ENCODE peak calls at places on chromosome 12, in six cellular contexts. One of them, this sample, is unnamed.

GRCh38 chr12:16063728-16064127 is 152.6 kb downstream of the DERA start:
- DNase-seq in NK-92 treated with Interleukin-12 subunit alpha and Interleukin-12 subunit beta, amount 100 ng/mL, for 24 hours: no peak
- DNase-seq in stimulated activated CD4-positive, alpha-beta T cell treated with anti-CD3 and anti-CD28 coated beads, Interleukin-2, amount 100 ng/mL, for 48 hours: no peak
- DNase-seq in EL: no peak
- DNase-seq in effector memory CD4-positive, alpha-beta T cell: no peak
- DNase-seq in GM06990: no peak
- DNase-seq in this sample: no peak

GRCh38 chr12:69161835-69162234 is 77.5 kb upstream of the CPSF6 start:
- DNase-seq in NK-92 treated with Interleukin-12 subunit alpha and Interleukin-12 subunit beta, amount 100 ng/mL, for 24 hours: no peak
- DNase-seq in stimulated activated CD4-positive, alpha-beta T cell treated with anti-CD3 and anti-CD28 coated beads, Interleukin-2, amount 100 ng/mL, for 48 hours: peak
- DNase-seq in EL: peak
- DNase-seq in effector memory CD4-positive, alpha-beta T cell: peak
- DNase-seq in GM06990: peak
- DNase-seq in this sample: no peak

GRCh38 chr12:76085159-76085868 is 829 bp upstream of the NAP1L1 start:
- DNase-seq in NK-92 treated with Interleukin-12 subunit alpha and Interleukin-12 subunit beta, amount 100 ng/mL, for 24 hours: no peak
- DNase-seq in stimulated activated CD4-positive, alpha-beta T cell treated with anti-CD3 and anti-CD28 coated beads, Interleukin-2, amount 100 ng/mL, for 48 hours: peak
- DNase-seq in EL: peak
- DNase-seq in effector memory CD4-positive, alpha-beta T cell: peak
- DNase-seq in GM06990: peak
- DNase-seq in this sample: no peak

GRCh38 chr12:16568873-16569272 is 37.1 kb downstream of the LMO3 start:
- DNase-seq in NK-92 treated with Interleukin-12 subunit alpha and Interleukin-12 subunit beta, amount 100 ng/mL, for 24 hours: no peak
- DNase-seq in stimulated activated CD4-positive, alpha-beta T cell treated with anti-CD3 and anti-CD28 coated beads, Interleukin-2, amount 100 ng/mL, for 48 hours: no peak
- DNase-seq in EL: no peak
- DNase-seq in effector memory CD4-positive, alpha-beta T cell: no peak
- DNase-seq in GM06990: peak
- DNase-seq in this sample: no peak

GRCh38 chr12:32939801-32940200 is 43.2 kb upstream of the PKP2 start:
- DNase-seq in NK-92 treated with Interleukin-12 subunit alpha and Interleukin-12 subunit beta, amount 100 ng/mL, for 24 hours: no peak
- DNase-seq in stimulated activated CD4-positive, alpha-beta T cell treated with anti-CD3 and anti-CD28 coated beads, Interleukin-2, amount 100 ng/mL, for 48 hours: no peak
- DNase-seq in EL: no peak
- DNase-seq in effector memory CD4-positive, alpha-beta T cell: no peak
- DNase-seq in GM06990: no peak
- DNase-seq in this sample: no peak

GRCh38 chr12:131362290-131363211 is 348.3 kb upstream of the SFSWAP start:
- DNase-seq in NK-92 treated with Interleukin-12 subunit alpha and Interleukin-12 subunit beta, amount 100 ng/mL, for 24 hours: no peak
- DNase-seq in stimulated activated CD4-positive, alpha-beta T cell treated with anti-CD3 and anti-CD28 coated beads, Interleukin-2, amount 100 ng/mL, for 48 hours: no peak
- DNase-seq in EL: no peak
- DNase-seq in effector memory CD4-positive, alpha-beta T cell: no peak
- DNase-seq in GM06990: no peak
- DNase-seq in this sample: no peak

GRCh38 chr12:38142974-38143373 is 173.6 kb upstream of the ALG10B start:
- DNase-seq in NK-92 treated with Interleukin-12 subunit alpha and Interleukin-12 subunit beta, amount 100 ng/mL, for 24 hours: no peak
- DNase-seq in stimulated activated CD4-positive, alpha-beta T cell treated with anti-CD3 and anti-CD28 coated beads, Interleukin-2, amount 100 ng/mL, for 48 hours: no peak
- DNase-seq in EL: no peak
- DNase-seq in effector memory CD4-positive, alpha-beta T cell: no peak
- DNase-seq in GM06990: no peak
- DNase-seq in this sample: peak

GRCh38 chr12:95096852-95097251 is 23.4 kb upstream of the NR2C1 start:
- DNase-seq in NK-92 treated with Interleukin-12 subunit alpha and Interleukin-12 subunit beta, amount 100 ng/mL, for 24 hours: no peak
- DNase-seq in stimulated activated CD4-positive, alpha-beta T cell treated with anti-CD3 and anti-CD28 coated beads, Interleukin-2, amount 100 ng/mL, for 48 hours: no peak
- DNase-seq in EL: peak
- DNase-seq in effector memory CD4-positive, alpha-beta T cell: no peak
- DNase-seq in GM06990: no peak
- DNase-seq in this sample: no peak

GRCh38 chr12:75974323-75975273 is 57.0 kb downstream of the PHLDA1 start:
- DNase-seq in NK-92 treated with Interleukin-12 subunit alpha and Interleukin-12 subunit beta, amount 100 ng/mL, for 24 hours: no peak
- DNase-seq in stimulated activated CD4-positive, alpha-beta T cell treated with anti-CD3 and anti-CD28 coated beads, Interleukin-2, amount 100 ng/mL, for 48 hours: no peak
- DNase-seq in EL: no peak
- DNase-seq in effector memory CD4-positive, alpha-beta T cell: no peak
- DNase-seq in GM06990: no peak
- DNase-seq in this sample: no peak

GRCh38 chr12:65389436-65389835 is 111.0 kb downstream of the MSRB3 start:
- DNase-seq in NK-92 treated with Interleukin-12 subunit alpha and Interleukin-12 subunit beta, amount 100 ng/mL, for 24 hours: no peak
- DNase-seq in stimulated activated CD4-positive, alpha-beta T cell treated with anti-CD3 and anti-CD28 coated beads, Interleukin-2, amount 100 ng/mL, for 48 hours: no peak
- DNase-seq in EL: no peak
- DNase-seq in effector memory CD4-positive, alpha-beta T cell: no peak
- DNase-seq in GM06990: no peak
- DNase-seq in this sample: no peak

GRCh38 chr12:67442347-67442841 is 173.2 kb downstream of the CAND1 start:
- DNase-seq in NK-92 treated with Interleukin-12 subunit alpha and Interleukin-12 subunit beta, amount 100 ng/mL, for 24 hours: no peak
- DNase-seq in stimulated activated CD4-positive, alpha-beta T cell treated with anti-CD3 and anti-CD28 coated beads, Interleukin-2, amount 100 ng/mL, for 48 hours: no peak
- DNase-seq in EL: no peak
- DNase-seq in effector memory CD4-positive, alpha-beta T cell: no peak
- DNase-seq in GM06990: no peak
- DNase-seq in this sample: no peak

GRCh38 chr12:79993106-79993862 is 58.4 kb upstream of the PPP1R12A start:
- DNase-seq in NK-92 treated with Interleukin-12 subunit alpha and Interleukin-12 subunit beta, amount 100 ng/mL, for 24 hours: no peak
- DNase-seq in stimulated activated CD4-positive, alpha-beta T cell treated with anti-CD3 and anti-CD28 coated beads, Interleukin-2, amount 100 ng/mL, for 48 hours: no peak
- DNase-seq in EL: no peak
- DNase-seq in effector memory CD4-positive, alpha-beta T cell: no peak
- DNase-seq in GM06990: no peak
- DNase-seq in this sample: no peak

GRCh38 chr12:77510985-77511384 is 319.7 kb upstream of the NAV3 start:
- DNase-seq in NK-92 treated with Interleukin-12 subunit alpha and Interleukin-12 subunit beta, amount 100 ng/mL, for 24 hours: no peak
- DNase-seq in stimulated activated CD4-positive, alpha-beta T cell treated with anti-CD3 and anti-CD28 coated beads, Interleukin-2, amount 100 ng/mL, for 48 hours: no peak
- DNase-seq in EL: no peak
- DNase-seq in effector memory CD4-positive, alpha-beta T cell: no peak
- DNase-seq in GM06990: no peak
- DNase-seq in this sample: no peak

GRCh38 chr12:42919691-42920090 is 330.1 kb upstream of the PRICKLE1 start:
- DNase-seq in NK-92 treated with Interleukin-12 subunit alpha and Interleukin-12 subunit beta, amount 100 ng/mL, for 24 hours: no peak
- DNase-seq in stimulated activated CD4-positive, alpha-beta T cell treated with anti-CD3 and anti-CD28 coated beads, Interleukin-2, amount 100 ng/mL, for 48 hours: no peak
- DNase-seq in EL: no peak
- DNase-seq in effector memory CD4-positive, alpha-beta T cell: no peak
- DNase-seq in GM06990: no peak
- DNase-seq in this sample: no peak

GRCh38 chr12:39072658-39073057 is 167.3 kb upstream of the CPNE8 start:
- DNase-seq in NK-92 treated with Interleukin-12 subunit alpha and Interleukin-12 subunit beta, amount 100 ng/mL, for 24 hours: no peak
- DNase-seq in stimulated activated CD4-positive, alpha-beta T cell treated with anti-CD3 and anti-CD28 coated beads, Interleukin-2, amount 100 ng/mL, for 48 hours: no peak
- DNase-seq in EL: no peak
- DNase-seq in effector memory CD4-positive, alpha-beta T cell: no peak
- DNase-seq in GM06990: no peak
- DNase-seq in this sample: no peak

GRCh38 chr12:52518574-52519469 is 1.4 kb downstream of the KRT5 start:
- DNase-seq in NK-92 treated with Interleukin-12 subunit alpha and Interleukin-12 subunit beta, amount 100 ng/mL, for 24 hours: no peak
- DNase-seq in stimulated activated CD4-positive, alpha-beta T cell treated with anti-CD3 and anti-CD28 coated beads, Interleukin-2, amount 100 ng/mL, for 48 hours: no peak
- DNase-seq in EL: no peak
- DNase-seq in effector memory CD4-positive, alpha-beta T cell: no peak
- DNase-seq in GM06990: no peak
- DNase-seq in this sample: no peak

GRCh38 chr12:23055004-23055403 is 430.0 kb downstream of the ETNK1 start:
- DNase-seq in NK-92 treated with Interleukin-12 subunit alpha and Interleukin-12 subunit beta, amount 100 ng/mL, for 24 hours: no peak
- DNase-seq in stimulated activated CD4-positive, alpha-beta T cell treated with anti-CD3 and anti-CD28 coated beads, Interleukin-2, amount 100 ng/mL, for 48 hours: no peak
- DNase-seq in EL: peak
- DNase-seq in effector memory CD4-positive, alpha-beta T cell: no peak
- DNase-seq in GM06990: no peak
- DNase-seq in this sample: peak

GRCh38 chr12:50059440-50060119 is 2.2 kb downstream of the ASIC1 start:
- DNase-seq in NK-92 treated with Interleukin-12 subunit alpha and Interleukin-12 subunit beta, amount 100 ng/mL, for 24 hours: no peak
- DNase-seq in stimulated activated CD4-positive, alpha-beta T cell treated with anti-CD3 and anti-CD28 coated beads, Interleukin-2, amount 100 ng/mL, for 48 hours: peak
- DNase-seq in EL: peak
- DNase-seq in effector memory CD4-positive, alpha-beta T cell: no peak
- DNase-seq in GM06990: no peak
- DNase-seq in this sample: no peak

GRCh38 chr12:47207005-47207717 is 127.4 kb upstream of the AMIGO2 start:
- DNase-seq in NK-92 treated with Interleukin-12 subunit alpha and Interleukin-12 subunit beta, amount 100 ng/mL, for 24 hours: no peak
- DNase-seq in stimulated activated CD4-positive, alpha-beta T cell treated with anti-CD3 and anti-CD28 coated beads, Interleukin-2, amount 100 ng/mL, for 48 hours: no peak
- DNase-seq in EL: no peak
- DNase-seq in effector memory CD4-positive, alpha-beta T cell: peak
- DNase-seq in GM06990: peak
- DNase-seq in this sample: no peak

GRCh38 chr12:23139026-23139425 is 514.1 kb downstream of the ETNK1 start:
- DNase-seq in NK-92 treated with Interleukin-12 subunit alpha and Interleukin-12 subunit beta, amount 100 ng/mL, for 24 hours: no peak
- DNase-seq in stimulated activated CD4-positive, alpha-beta T cell treated with anti-CD3 and anti-CD28 coated beads, Interleukin-2, amount 100 ng/mL, for 48 hours: no peak
- DNase-seq in EL: no peak
- DNase-seq in effector memory CD4-positive, alpha-beta T cell: no peak
- DNase-seq in GM06990: no peak
- DNase-seq in this sample: no peak

GRCh38 chr12:74317078-74317581 is 220.5 kb upstream of the ATXN7L3B start:
- DNase-seq in NK-92 treated with Interleukin-12 subunit alpha and Interleukin-12 subunit beta, amount 100 ng/mL, for 24 hours: no peak
- DNase-seq in stimulated activated CD4-positive, alpha-beta T cell treated with anti-CD3 and anti-CD28 coated beads, Interleukin-2, amount 100 ng/mL, for 48 hours: no peak
- DNase-seq in EL: no peak
- DNase-seq in effector memory CD4-positive, alpha-beta T cell: no peak
- DNase-seq in GM06990: no peak
- DNase-seq in this sample: peak

GRCh38 chr12:31750747-31751039 is 21.9 kb upstream of the AMN1 start:
- DNase-seq in NK-92 treated with Interleukin-12 subunit alpha and Interleukin-12 subunit beta, amount 100 ng/mL, for 24 hours: no peak
- DNase-seq in stimulated activated CD4-positive, alpha-beta T cell treated with anti-CD3 and anti-CD28 coated beads, Interleukin-2, amount 100 ng/mL, for 48 hours: no peak
- DNase-seq in EL: no peak
- DNase-seq in effector memory CD4-positive, alpha-beta T cell: no peak
- DNase-seq in GM06990: no peak
- DNase-seq in this sample: no peak

GRCh38 chr12:29895966-29896365 is 112.2 kb upstream of the TMTC1 start:
- DNase-seq in NK-92 treated with Interleukin-12 subunit alpha and Interleukin-12 subunit beta, amount 100 ng/mL, for 24 hours: no peak
- DNase-seq in stimulated activated CD4-positive, alpha-beta T cell treated with anti-CD3 and anti-CD28 coated beads, Interleukin-2, amount 100 ng/mL, for 48 hours: no peak
- DNase-seq in EL: no peak
- DNase-seq in effector memory CD4-positive, alpha-beta T cell: no peak
- DNase-seq in GM06990: no peak
- DNase-seq in this sample: no peak

GRCh38 chr12:76020281-76020680 is 11.3 kb downstream of the PHLDA1 start:
- DNase-seq in NK-92 treated with Interleukin-12 subunit alpha and Interleukin-12 subunit beta, amount 100 ng/mL, for 24 hours: peak
- DNase-seq in stimulated activated CD4-positive, alpha-beta T cell treated with anti-CD3 and anti-CD28 coated beads, Interleukin-2, amount 100 ng/mL, for 48 hours: peak
- DNase-seq in EL: peak
- DNase-seq in effector memory CD4-positive, alpha-beta T cell: peak
- DNase-seq in GM06990: no peak
- DNase-seq in this sample: peak

GRCh38 chr12:4355843-4356327 is 23.6 kb downstream of the FGF23 start:
- DNase-seq in NK-92 treated with Interleukin-12 subunit alpha and Interleukin-12 subunit beta, amount 100 ng/mL, for 24 hours: no peak
- DNase-seq in stimulated activated CD4-positive, alpha-beta T cell treated with anti-CD3 and anti-CD28 coated beads, Interleukin-2, amount 100 ng/mL, for 48 hours: peak
- DNase-seq in EL: peak
- DNase-seq in effector memory CD4-positive, alpha-beta T cell: peak
- DNase-seq in GM06990: no peak
- DNase-seq in this sample: peak

GRCh38 chr12:62603061-62603810 is 136.6 kb downstream of the MON2 start:
- DNase-seq in NK-92 treated with Interleukin-12 subunit alpha and Interleukin-12 subunit beta, amount 100 ng/mL, for 24 hours: peak
- DNase-seq in stimulated activated CD4-positive, alpha-beta T cell treated with anti-CD3 and anti-CD28 coated beads, Interleukin-2, amount 100 ng/mL, for 48 hours: peak
- DNase-seq in EL: peak
- DNase-seq in effector memory CD4-positive, alpha-beta T cell: peak
- DNase-seq in GM06990: peak
- DNase-seq in this sample: peak

GRCh38 chr12:122571821-122572220 is 44.8 kb downstream of the KNTC1 start:
- DNase-seq in NK-92 treated with Interleukin-12 subunit alpha and Interleukin-12 subunit beta, amount 100 ng/mL, for 24 hours: no peak
- DNase-seq in stimulated activated CD4-positive, alpha-beta T cell treated with anti-CD3 and anti-CD28 coated beads, Interleukin-2, amount 100 ng/mL, for 48 hours: no peak
- DNase-seq in EL: no peak
- DNase-seq in effector memory CD4-positive, alpha-beta T cell: no peak
- DNase-seq in GM06990: no peak
- DNase-seq in this sample: no peak

GRCh38 chr12:19739195-19739776 is 300.0 kb downstream of the AEBP2 start:
- DNase-seq in NK-92 treated with Interleukin-12 subunit alpha and Interleukin-12 subunit beta, amount 100 ng/mL, for 24 hours: no peak
- DNase-seq in stimulated activated CD4-positive, alpha-beta T cell treated with anti-CD3 and anti-CD28 coated beads, Interleukin-2, amount 100 ng/mL, for 48 hours: peak
- DNase-seq in EL: peak
- DNase-seq in effector memory CD4-positive, alpha-beta T cell: no peak
- DNase-seq in GM06990: peak
- DNase-seq in this sample: no peak

GRCh38 chr12:43638786-43639185 is 86.8 kb upstream of the ADAMTS20 start:
- DNase-seq in NK-92 treated with Interleukin-12 subunit alpha and Interleukin-12 subunit beta, amount 100 ng/mL, for 24 hours: no peak
- DNase-seq in stimulated activated CD4-positive, alpha-beta T cell treated with anti-CD3 and anti-CD28 coated beads, Interleukin-2, amount 100 ng/mL, for 48 hours: no peak
- DNase-seq in EL: no peak
- DNase-seq in effector memory CD4-positive, alpha-beta T cell: no peak
- DNase-seq in GM06990: no peak
- DNase-seq in this sample: no peak

GRCh38 chr12:52091869-52092268 is 12.4 kb downstream of the SMIM41 start:
- DNase-seq in NK-92 treated with Interleukin-12 subunit alpha and Interleukin-12 subunit beta, amount 100 ng/mL, for 24 hours: no peak
- DNase-seq in stimulated activated CD4-positive, alpha-beta T cell treated with anti-CD3 and anti-CD28 coated beads, Interleukin-2, amount 100 ng/mL, for 48 hours: no peak
- DNase-seq in EL: no peak
- DNase-seq in effector memory CD4-positive, alpha-beta T cell: no peak
- DNase-seq in GM06990: no peak
- DNase-seq in this sample: no peak

GRCh38 chr12:52742196-52742580 is 35.0 kb downstream of the KRT76 start:
- DNase-seq in NK-92 treated with Interleukin-12 subunit alpha and Interleukin-12 subunit beta, amount 100 ng/mL, for 24 hours: no peak
- DNase-seq in stimulated activated CD4-positive, alpha-beta T cell treated with anti-CD3 and anti-CD28 coated beads, Interleukin-2, amount 100 ng/mL, for 48 hours: no peak
- DNase-seq in EL: no peak
- DNase-seq in effector memory CD4-positive, alpha-beta T cell: no peak
- DNase-seq in GM06990: no peak
- DNase-seq in this sample: no peak